ENCODE peak calls at places on chromosomes 16 and 17, in eight cellular contexts. Y is effector memory CD4-positive, alpha-beta T cell; B is NCI-H187; C is HuH-7; F is stimulated activated CD4-positive, alpha-beta T cell treated with anti-CD3 and anti-CD28 coated beads, Interleukin-2, amount 100 ng/mL, for 24 hours; I is activated CD4-positive, alpha-beta T cell treated with anti-CD3 and anti-CD28 coated beads for 36 hours; K is CD4-positive, alpha-beta T cell; O is hypothalamus. H is an unnamed sample.

GRCh38 chr16:57997176-57997527 is 3.3 kb downstream of the ZNF319 start:
- DNase-seq in Y (no peak), B (no peak), C (no peak), F (no peak), I (no peak), K (no peak), O (no peak), H (no peak)

GRCh38 chr16:6898896-6899295 is 433.7 kb upstream of the RBFOX1 start:
- DNase-seq in Y (no peak), B (no peak), C (no peak), F (no peak), I (no peak), K (no peak), O (no peak), H (no peak)

GRCh38 chr17:44074911-44075285 is 4.4 kb downstream of the G6PC3 start:
- DNase-seq in Y (no peak), B (no peak), C (no peak), F (no peak), I (no peak), K (no peak), O (no peak), H (no peak)

GRCh38 chr17:28986714-28987367 is 19.0 kb downstream of the SEZ6 start:
- DNase-seq in Y (no peak), B (no peak), C (no peak), F (no peak), I (no peak), K (no peak), O (no peak), H (no peak)

GRCh38 chr16:58366247-58367031 is 25.8 kb upstream of the GINS3 start:
- DNase-seq in Y (no peak), B (no peak), C (no peak), F (no peak), I (no peak), K (no peak), O (no peak), H (no peak)

GRCh38 chr16:3861808-3862451 is 18.6 kb downstream of the CREBBP start:
- DNase-seq in Y (no peak), B (no peak), C (no peak), F (no peak), I (peak), K (no peak), O (no peak), H (no peak)

GRCh38 chr16:67561824-67562525 is 351 bp upstream of the CTCF start:
- DNase-seq in Y (peak), B (peak), C (peak), F (peak), I (peak), K (peak), O (peak), H (peak)

GRCh38 chr16:80974649-80975376 is 31.9 kb downstream of the CMC2 start:
- DNase-seq in Y (no peak), B (no peak), C (no peak), F (no peak), I (no peak), K (no peak), O (no peak), H (no peak)

GRCh38 chr16:69286941-69287713 is 24.0 kb upstream of the VPS4A start:
- DNase-seq in Y (no peak), B (no peak), C (no peak), F (peak), I (peak), K (no peak), O (no peak), H (no peak)

GRCh38 chr17:58320163-58320558 is 8.4 kb downstream of the TSPOAP1 start:
- DNase-seq in Y (no peak), B (no peak), C (no peak), F (no peak), I (no peak), K (no peak), O (no peak), H (no peak)